ENCODE peak calls at places on chromosome 9, in five cellular contexts. One of them, this sample, is unnamed.
A peak's percentile ranks its signal among the peaks of the same experiment; 100 is the strongest.

GRCh38 chr9:134606951-134607733 is 34.5 kb upstream of the COL5A1 start:
- DNase-seq in CD4-positive, alpha-beta T cell: no peak
- DNase-seq in Calu3: no peak
- DNase-seq in foreskin keratinocyte: no peak
- DNase-seq in WERI-Rb-1: peak; percentile 10
- DNase-seq in this sample: no peak

GRCh38 chr9:2299156-2299842 is 284.2 kb downstream of the SMARCA2 start:
- DNase-seq in CD4-positive, alpha-beta T cell: no peak
- DNase-seq in Calu3: peak; percentile 63
- DNase-seq in foreskin keratinocyte: no peak
- DNase-seq in WERI-Rb-1: no peak
- DNase-seq in this sample: no peak

GRCh38 chr9:4850611-4851010 is 57.9 kb downstream of the RCL1 start:
- DNase-seq in CD4-positive, alpha-beta T cell: no peak
- DNase-seq in Calu3: no peak
- DNase-seq in foreskin keratinocyte: no peak
- DNase-seq in WERI-Rb-1: no peak
- DNase-seq in this sample: no peak

GRCh38 chr9:133581553-133582343 is 27.4 kb downstream of the FAM163B start:
- DNase-seq in CD4-positive, alpha-beta T cell: no peak
- DNase-seq in Calu3: no peak
- DNase-seq in foreskin keratinocyte: peak; percentile 13
- DNase-seq in WERI-Rb-1: no peak
- DNase-seq in this sample: no peak

GRCh38 chr9:35598863-35599590 is 6.0 kb upstream of the TESK1 start:
- DNase-seq in CD4-positive, alpha-beta T cell: no peak
- DNase-seq in Calu3: no peak
- DNase-seq in foreskin keratinocyte: peak; percentile 13
- DNase-seq in WERI-Rb-1: no peak
- DNase-seq in this sample: no peak

GRCh38 chr9:93003552-93004407 is 54.7 kb upstream of the SUSD3 start:
- DNase-seq in CD4-positive, alpha-beta T cell: peak; percentile 53
- DNase-seq in Calu3: peak; percentile 77
- DNase-seq in foreskin keratinocyte: peak; percentile 44
- DNase-seq in WERI-Rb-1: peak; percentile 70
- DNase-seq in this sample: peak; percentile 46

GRCh38 chr9:90642570-90643539 is at the start of gene DIRAS2:
- DNase-seq in CD4-positive, alpha-beta T cell: no peak
- DNase-seq in Calu3: peak; percentile 78
- DNase-seq in foreskin keratinocyte: peak; percentile 68
- DNase-seq in WERI-Rb-1: peak; percentile 84
- DNase-seq in this sample: peak; percentile 50

GRCh38 chr9:91156451-91157234 is 205.1 kb downstream of the AUH start:
- DNase-seq in CD4-positive, alpha-beta T cell: no peak
- DNase-seq in Calu3: no peak
- DNase-seq in foreskin keratinocyte: no peak
- DNase-seq in WERI-Rb-1: no peak
- DNase-seq in this sample: no peak

GRCh38 chr9:18438300-18438925 is 35.5 kb upstream of the ADAMTSL1 start:
- DNase-seq in CD4-positive, alpha-beta T cell: no peak
- DNase-seq in Calu3: no peak
- DNase-seq in foreskin keratinocyte: no peak
- DNase-seq in WERI-Rb-1: peak; percentile 49
- DNase-seq in this sample: peak; percentile 29

GRCh38 chr9:10112070-10112469 is 500.7 kb downstream of the PTPRD start:
- DNase-seq in CD4-positive, alpha-beta T cell: no peak
- DNase-seq in Calu3: no peak
- DNase-seq in foreskin keratinocyte: no peak
- DNase-seq in WERI-Rb-1: no peak
- DNase-seq in this sample: no peak

GRCh38 chr9:114385412-114386181 is 2.2 kb downstream of the AKNA start:
- DNase-seq in CD4-positive, alpha-beta T cell: peak; percentile 79
- DNase-seq in Calu3: no peak
- DNase-seq in foreskin keratinocyte: peak; percentile 98
- DNase-seq in WERI-Rb-1: no peak
- DNase-seq in this sample: no peak

GRCh38 chr9:130664191-130665028 is at the start of gene PRDM12:
- DNase-seq in CD4-positive, alpha-beta T cell: no peak
- DNase-seq in Calu3: no peak
- DNase-seq in foreskin keratinocyte: no peak
- DNase-seq in WERI-Rb-1: no peak
- DNase-seq in this sample: no peak

GRCh38 chr9:104575451-104575850 is 6.5 kb downstream of the OR13C8 start:
- DNase-seq in CD4-positive, alpha-beta T cell: no peak
- DNase-seq in Calu3: no peak
- DNase-seq in foreskin keratinocyte: no peak
- DNase-seq in WERI-Rb-1: no peak
- DNase-seq in this sample: no peak

GRCh38 chr9:79583957-79584654 is 12.3 kb downstream of the TLE4 start:
- DNase-seq in CD4-positive, alpha-beta T cell: peak; percentile 9
- DNase-seq in Calu3: no peak
- DNase-seq in foreskin keratinocyte: no peak
- DNase-seq in WERI-Rb-1: peak; percentile 83
- DNase-seq in this sample: no peak

GRCh38 chr9:37999501-38000189 is 69.4 kb downstream of the SHB start:
- DNase-seq in CD4-positive, alpha-beta T cell: no peak
- DNase-seq in Calu3: no peak
- DNase-seq in foreskin keratinocyte: peak; percentile 65
- DNase-seq in WERI-Rb-1: no peak
- DNase-seq in this sample: no peak

GRCh38 chr9:130651752-130652151 is 12.6 kb upstream of the PRDM12 start:
- DNase-seq in CD4-positive, alpha-beta T cell: no peak
- DNase-seq in Calu3: no peak
- DNase-seq in foreskin keratinocyte: no peak
- DNase-seq in WERI-Rb-1: no peak
- DNase-seq in this sample: no peak

GRCh38 chr9:77851862-77852602 is 179.6 kb downstream of the GNAQ start:
- DNase-seq in CD4-positive, alpha-beta T cell: no peak
- DNase-seq in Calu3: no peak
- DNase-seq in foreskin keratinocyte: no peak
- DNase-seq in WERI-Rb-1: no peak
- DNase-seq in this sample: no peak

GRCh38 chr9:29625292-29625731 is 2052.0 kb upstream of the C9orf72 start:
- DNase-seq in CD4-positive, alpha-beta T cell: no peak
- DNase-seq in Calu3: no peak
- DNase-seq in foreskin keratinocyte: no peak
- DNase-seq in WERI-Rb-1: no peak
- DNase-seq in this sample: no peak

GRCh38 chr9:88075966-88076285 is 62.3 kb downstream of the SPATA31C2 start:
- DNase-seq in CD4-positive, alpha-beta T cell: no peak
- DNase-seq in Calu3: no peak
- DNase-seq in foreskin keratinocyte: no peak
- DNase-seq in WERI-Rb-1: no peak
- DNase-seq in this sample: no peak

GRCh38 chr9:86990276-86990675 is 43.0 kb upstream of the GAS1 start:
- DNase-seq in CD4-positive, alpha-beta T cell: no peak
- DNase-seq in Calu3: no peak
- DNase-seq in foreskin keratinocyte: no peak
- DNase-seq in WERI-Rb-1: no peak
- DNase-seq in this sample: no peak

GRCh38 chr9:1331546-1331945 is 281.4 kb downstream of the DMRT2 start:
- DNase-seq in CD4-positive, alpha-beta T cell: no peak
- DNase-seq in Calu3: no peak
- DNase-seq in foreskin keratinocyte: no peak
- DNase-seq in WERI-Rb-1: no peak
- DNase-seq in this sample: no peak

GRCh38 chr9:114483499-114483898 is 21.8 kb downstream of the WHRN start:
- DNase-seq in CD4-positive, alpha-beta T cell: no peak
- DNase-seq in Calu3: no peak
- DNase-seq in foreskin keratinocyte: no peak
- DNase-seq in WERI-Rb-1: no peak
- DNase-seq in this sample: no peak

GRCh38 chr9:111961011-111961410 is 64.4 kb downstream of the UGCG start:
- DNase-seq in CD4-positive, alpha-beta T cell: no peak
- DNase-seq in Calu3: no peak
- DNase-seq in foreskin keratinocyte: peak; percentile 45
- DNase-seq in WERI-Rb-1: no peak
- DNase-seq in this sample: no peak

GRCh38 chr9:120773218-120773617 is 20.0 kb downstream of the FBXW2 start:
- DNase-seq in CD4-positive, alpha-beta T cell: no peak
- DNase-seq in Calu3: no peak
- DNase-seq in foreskin keratinocyte: no peak
- DNase-seq in WERI-Rb-1: no peak
- DNase-seq in this sample: no peak

DNA sequence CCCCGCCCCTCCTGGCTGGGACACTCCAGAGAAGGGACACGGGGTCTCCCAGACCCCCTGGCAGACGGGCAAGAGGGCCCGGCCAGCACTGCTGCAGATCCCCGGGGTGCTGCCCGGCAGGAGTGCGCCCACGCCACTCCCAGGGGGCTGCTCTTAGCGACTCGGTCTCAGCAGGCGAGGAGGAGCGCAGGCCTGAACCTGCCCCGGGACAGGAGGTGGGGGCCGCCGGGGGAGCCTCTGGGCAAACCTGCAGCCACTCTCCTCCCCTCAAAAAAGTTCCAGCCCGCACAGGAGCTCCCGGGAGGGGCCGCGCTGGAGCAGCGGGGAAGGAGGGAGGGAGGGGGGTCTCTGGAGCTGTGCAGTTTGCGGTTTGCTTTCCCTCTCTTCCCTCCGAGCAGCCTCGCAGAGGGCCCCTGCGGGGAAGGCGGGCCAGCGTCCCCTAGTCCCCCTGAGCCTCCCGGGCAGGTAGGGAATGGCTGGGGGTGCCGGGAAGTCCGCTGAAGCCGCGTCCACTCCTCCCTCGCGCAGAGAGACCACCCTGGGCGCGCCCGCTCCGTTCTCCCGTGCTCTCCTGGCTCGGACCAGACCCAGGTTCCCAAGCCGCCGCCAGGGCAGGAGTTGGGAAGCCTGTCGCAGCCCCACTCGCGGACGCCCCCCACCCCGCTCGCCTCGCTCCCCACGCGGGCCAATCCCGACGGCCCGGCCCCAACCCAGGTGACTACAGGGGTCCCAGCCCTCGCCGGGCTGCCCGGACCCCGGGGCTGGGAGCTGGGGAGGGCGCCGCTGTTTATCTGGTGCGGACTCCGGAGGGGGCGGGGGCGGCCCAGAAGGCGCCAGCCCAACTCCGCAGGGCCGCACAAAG is 44.2 kb downstream of the NACC2 start:
- DNase-seq in CD4-positive, alpha-beta T cell: no peak
- DNase-seq in Calu3: no peak
- DNase-seq in foreskin keratinocyte: peak; percentile 38
- DNase-seq in WERI-Rb-1: no peak
- DNase-seq in this sample: peak; percentile 28
- TF ChIP-seq CTCF in CD4-positive, alpha-beta T cell: no peak
- TF ChIP-seq CTCF in Calu3: no peak
- TF ChIP-seq CTCF in foreskin keratinocyte: peak; percentile 7
- TF ChIP-seq CTCF in WERI-Rb-1: no peak
- TF ChIP-seq CTCF in this sample: peak; percentile 46

DNA sequence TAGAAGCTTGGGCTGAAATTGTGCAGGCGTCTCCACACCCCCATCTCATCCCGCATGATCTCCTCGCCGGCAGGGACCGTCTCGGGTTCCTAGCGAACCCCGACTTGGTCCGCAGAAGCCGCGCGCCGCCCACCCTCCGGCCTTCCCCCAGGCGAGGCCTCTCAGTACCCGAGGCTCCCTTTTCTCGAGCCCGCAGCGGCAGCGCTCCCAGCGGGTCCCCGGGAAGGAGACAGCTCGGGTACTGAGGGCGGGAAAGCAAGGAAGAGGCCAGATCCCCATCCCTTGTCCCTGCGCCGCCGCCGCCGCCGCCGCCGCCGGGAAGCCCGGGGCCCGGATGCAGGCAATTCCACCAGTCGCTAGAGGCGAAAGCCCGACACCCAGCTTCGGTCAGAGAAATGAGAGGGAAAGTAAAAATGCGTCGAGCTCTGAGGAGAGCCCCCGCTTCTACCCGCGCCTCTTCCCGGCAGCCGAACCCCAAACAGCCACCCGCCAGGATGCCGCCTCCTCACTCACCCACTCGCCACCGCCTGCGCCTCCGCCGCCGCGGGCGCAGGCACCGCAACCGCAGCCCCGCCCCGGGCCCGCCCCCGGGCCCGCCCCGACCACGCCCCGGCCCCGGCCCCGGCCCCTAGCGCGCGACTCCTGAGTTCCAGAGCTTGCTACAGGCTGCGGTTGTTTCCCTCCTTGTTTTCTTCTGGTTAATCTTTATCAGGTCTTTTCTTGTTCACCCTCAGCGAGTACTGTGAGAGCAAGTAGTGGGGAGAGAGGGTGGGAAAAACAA is at the start of gene C9orf72:
- DNase-seq in CD4-positive, alpha-beta T cell: peak; percentile 84
- DNase-seq in Calu3: peak; percentile 73
- DNase-seq in foreskin keratinocyte: peak; percentile 50
- DNase-seq in WERI-Rb-1: peak; percentile 76
- DNase-seq in this sample: peak; percentile 66
- TF ChIP-seq CTCF in CD4-positive, alpha-beta T cell: no peak
- TF ChIP-seq CTCF in Calu3: no peak
- TF ChIP-seq CTCF in foreskin keratinocyte: no peak
- TF ChIP-seq CTCF in WERI-Rb-1: no peak
- TF ChIP-seq CTCF in this sample: peak; percentile 14

DNA sequence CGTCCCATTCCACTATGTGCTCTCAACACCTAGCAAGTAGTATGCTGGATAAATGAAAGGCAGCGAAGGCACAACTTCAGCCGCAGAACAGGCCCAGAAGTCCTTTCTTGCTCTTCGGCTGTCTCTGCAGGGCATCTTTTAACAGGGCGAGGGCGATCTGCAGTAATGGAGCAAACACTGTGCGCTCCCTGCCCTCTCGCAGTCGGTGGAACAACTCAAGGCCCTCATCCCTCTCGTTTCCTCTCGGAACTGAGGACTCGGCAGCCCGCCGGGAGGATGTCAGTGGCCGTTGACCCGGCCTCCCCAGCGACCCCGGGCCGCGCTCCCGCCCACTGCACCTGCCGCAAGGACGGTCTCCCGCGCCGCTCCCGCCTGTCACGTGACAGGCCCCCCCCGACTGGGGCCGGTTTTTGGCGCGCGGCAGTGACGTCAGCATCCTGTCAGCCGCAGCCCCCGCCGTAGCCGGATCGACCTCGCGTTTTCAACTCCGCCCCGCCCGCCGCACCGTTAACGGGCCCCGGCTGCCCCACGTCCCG is 1.1 kb downstream of the ZNF367 start:
- DNase-seq in CD4-positive, alpha-beta T cell: peak; percentile 85
- DNase-seq in Calu3: peak; percentile 87
- DNase-seq in foreskin keratinocyte: peak; percentile 53
- DNase-seq in WERI-Rb-1: peak; percentile 96
- DNase-seq in this sample: peak; percentile 77
- TF ChIP-seq CTCF in CD4-positive, alpha-beta T cell: no peak
- TF ChIP-seq CTCF in Calu3: no peak
- TF ChIP-seq CTCF in foreskin keratinocyte: peak; percentile 7
- TF ChIP-seq CTCF in WERI-Rb-1: no peak
- TF ChIP-seq CTCF in this sample: no peak

DNA sequence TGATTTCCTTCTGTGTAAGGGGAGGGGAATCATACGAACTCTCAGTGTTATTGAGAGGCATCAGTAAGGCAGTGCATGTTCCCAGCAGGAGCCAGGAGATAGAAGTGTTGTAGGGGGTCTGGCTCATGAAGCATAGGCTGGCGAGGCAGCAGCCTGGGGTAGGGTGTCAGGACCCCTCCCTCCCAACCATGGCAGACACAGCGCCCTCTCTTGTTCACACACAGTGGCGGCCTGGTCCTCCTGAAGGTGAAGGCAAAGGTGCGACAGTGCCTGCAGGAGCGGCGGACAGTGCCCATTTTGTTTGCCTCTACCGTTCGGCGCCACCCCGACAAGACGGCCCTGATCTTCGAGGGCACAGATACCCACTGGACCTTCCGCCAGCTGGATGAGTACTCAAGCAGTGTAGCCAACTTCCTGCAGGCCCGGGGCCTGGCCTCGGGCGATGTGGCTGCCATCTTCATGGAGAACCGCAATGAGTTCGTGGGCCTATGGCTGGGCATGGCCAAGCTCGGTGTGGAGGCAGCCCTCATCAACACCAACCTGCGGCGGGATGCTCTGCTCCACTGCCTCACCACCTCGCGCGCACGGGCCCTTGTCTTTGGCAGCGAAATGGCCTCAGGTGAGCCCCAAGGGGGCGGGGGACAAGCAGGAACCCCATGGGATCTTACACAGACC is 4.7 kb downstream of the SLC27A4 start:
- DNase-seq in CD4-positive, alpha-beta T cell: no peak
- DNase-seq in Calu3: no peak
- DNase-seq in foreskin keratinocyte: no peak
- DNase-seq in WERI-Rb-1: no peak
- DNase-seq in this sample: no peak
- TF ChIP-seq CTCF in CD4-positive, alpha-beta T cell: no peak
- TF ChIP-seq CTCF in Calu3: no peak
- TF ChIP-seq CTCF in foreskin keratinocyte: no peak
- TF ChIP-seq CTCF in WERI-Rb-1: peak; percentile 54
- TF ChIP-seq CTCF in this sample: no peak